ENCODE peak calls at places on chromosomes 6 and 20, in four cellular contexts. G, S, R and F are unnamed samples.

GRCh38 chr6:150373260-150373701 is 4.5 kb downstream of the IYD start:
- DNase-seq in G (no peak), S (no peak), R (peak; percentile 51), F (peak; percentile 40)

GRCh38 chr6:149751239-149751638 is 1.7 kb downstream of the PCMT1 start:
- DNase-seq in G (no peak), S (no peak), R (no peak), F (no peak)

GRCh38 chr20:52416959-52417358 is 225.4 kb upstream of the ZFP64 start:
- DNase-seq in G (no peak), S (no peak), R (no peak), F (no peak)

GRCh38 chr6:35776364-35777215 is at the start of gene CLPSL2:
- DNase-seq in G (peak; percentile 70), S (no peak), R (no peak), F (no peak)

GRCh38 chr6:160055813-160056212 is 65.8 kb upstream of the SLC22A1 start:
- DNase-seq in G (peak; percentile 50), S (no peak), R (no peak), F (no peak)

GRCh38 chr20:44475372-44475693 is 341 bp upstream of the TTPAL start:
- DNase-seq in G (no peak), S (no peak), R (no peak), F (no peak)

GRCh38 chr6:105642708-105643107 is 239.8 kb upstream of the PREP start:
- DNase-seq in G (no peak), S (no peak), R (no peak), F (peak; percentile 7)

GRCh38 chr6:17334265-17334664 is 53.1 kb downstream of the RBM24 start:
- DNase-seq in G (no peak), S (peak; percentile 48), R (peak; percentile 45), F (peak; percentile 3)

GRCh38 chr20:58019850-58020625 is 208.4 kb downstream of the ANKRD60 start:
- DNase-seq in G (peak; percentile 76), S (no peak), R (no peak), F (no peak)

GRCh38 chr20:11054266-11055025 is 380.6 kb upstream of the JAG1 start:
- DNase-seq in G (no peak), S (no peak), R (no peak), F (no peak)

GRCh38 chr20:3543901-3544507 is 73.2 kb downstream of the ATRN start:
- DNase-seq in G (no peak), S (peak; percentile 68), R (peak; percentile 27), F (peak; percentile 90)

GRCh38 chr20:33650753-33651561 is 11.2 kb upstream of the C20orf144 start:
- DNase-seq in G (no peak), S (no peak), R (no peak), F (no peak)

GRCh38 chr20:53808733-53809132 is 215.1 kb upstream of the ZNF217 start:
- DNase-seq in G (no peak), S (no peak), R (no peak), F (no peak)

GRCh38 chr6:340991-341827 is 48.9 kb downstream of the DUSP22 start:
- DNase-seq in G (no peak), S (no peak), R (no peak), F (no peak)

GRCh38 chr6:1970151-1970561 is 275.2 kb downstream of the GMDS start:
- DNase-seq in G (no peak), S (no peak), R (no peak), F (no peak)

GRCh38 chr20:24964518-24964838 is 15.4 kb downstream of the CST7 start:
- DNase-seq in G (no peak), S (no peak), R (no peak), F (no peak)

GRCh38 chr20:16205505-16205904 is 367.7 kb downstream of the KIF16B start:
- DNase-seq in G (no peak), S (no peak), R (peak; percentile 45), F (peak; percentile 9)

GRCh38 chr20:56422131-56422823 is 10.2 kb downstream of the CASS4 start:
- DNase-seq in G (peak; percentile 4), S (peak; percentile 82), R (peak; percentile 79), F (peak; percentile 93)

GRCh38 chr20:48709744-48710143 is 118.1 kb downstream of the PREX1 start:
- DNase-seq in G (no peak), S (no peak), R (no peak), F (no peak)

GRCh38 chr20:63750807-63751470 is 11.4 kb downstream of the SLC2A4RG start:
- DNase-seq in G (no peak), S (no peak), R (no peak), F (no peak)

GRCh38 chr20:47907031-47907670 is 121.9 kb upstream of the SULF2 start:
- DNase-seq in G (no peak), S (no peak), R (no peak), F (no peak)

GRCh38 chr6:145865175-145865574 is 50.6 kb upstream of the FBXO30 start:
- DNase-seq in G (no peak), S (no peak), R (no peak), F (no peak)

GRCh38 chr6:104682722-104683643 is 176.7 kb downstream of the HACE1 start:
- DNase-seq in G (peak; percentile 83), S (peak; percentile 54), R (peak; percentile 64), F (peak; percentile 69)

GRCh38 chr6:137005073-137005472 is 39.7 kb downstream of the IL20RA start:
- DNase-seq in G (no peak), S (no peak), R (no peak), F (no peak)

GRCh38 chr6:132698608-132699007 is 15.2 kb downstream of the VNN1 start:
- DNase-seq in G (no peak), S (no peak), R (no peak), F (no peak)

GRCh38 chr6:105560611-105561066 is 157.8 kb upstream of the PREP start:
- DNase-seq in G (no peak), S (no peak), R (peak; percentile 26), F (peak; percentile 28)

GRCh38 chr6:132412656-132413500 is 11.6 kb upstream of the MOXD1 start:
- DNase-seq in G (no peak), S (no peak), R (peak; percentile 38), F (no peak)